ENCODE peak calls at places on chromosomes 2 and 18, in four cellular contexts. C is breast epithelium, O is K562, A is Peyer's patch. Y is an unnamed sample.

GRCh38 chr2:200862532-200863000 is 1.9 kb downstream of the CLK1 start:
- DNase-seq in O (no peak), C (no peak), A (no peak), Y (no peak)

GRCh38 chr2:187431911-187432310 is 16.1 kb downstream of the CALCRL start:
- DNase-seq in A (no peak), C (no peak), O (no peak), Y (no peak)

GRCh38 chr2:12073217-12073852 is 326.9 kb downstream of the LPIN1 start:
- DNase-seq in C (no peak), A (no peak), O (no peak), Y (no peak)

GRCh38 chr2:148552675-148553331 is 91.7 kb upstream of the EPC2 start:
- DNase-seq in A (no peak), O (no peak), C (no peak), Y (no peak)

GRCh38 chr2:233828546-233829192 is 25.7 kb downstream of the HJURP start:
- DNase-seq in C (no peak), O (no peak), A (peak), Y (peak)

GRCh38 chr2:20526666-20527065 is 79.8 kb downstream of the RHOB start:
- DNase-seq in A (no peak), O (no peak), C (no peak), Y (no peak)

GRCh38 chr18:22563098-22563707 is 145.5 kb upstream of the CTAGE1 start:
- DNase-seq in O (peak), C (no peak), A (peak), Y (no peak)

GRCh38 chr2:157849591-157849990 is 26.5 kb downstream of the ACVR1 start:
- DNase-seq in A (no peak), O (no peak), C (no peak), Y (no peak)

GRCh38 chr2:85089464-85090072 is 43.6 kb upstream of the TCF7L1 start:
- DNase-seq in O (no peak), A (no peak), C (no peak), Y (no peak)

GRCh38 chr18:10864722-10865121 is 284.6 kb downstream of the PIEZO2 start:
- DNase-seq in C (no peak), O (no peak), A (no peak), Y (no peak)

GRCh38 chr2:102027703-102028059 is 35.9 kb downstream of the IL1R2 start:
- DNase-seq in O (no peak), C (no peak), A (no peak), Y (no peak)

GRCh38 chr2:33620-34019 is 12.7 kb downstream of the FAM110C start:
- DNase-seq in C (no peak), O (no peak), A (peak), Y (no peak)

GRCh38 chr18:5527603-5528002 is 16.2 kb downstream of the EPB41L3 start:
- DNase-seq in C (no peak), O (no peak), A (no peak), Y (no peak)

GRCh38 chr2:28435796-28436425 is 43.3 kb downstream of the FOSL2 start:
- DNase-seq in O (no peak), A (no peak), C (no peak), Y (peak)

GRCh38 chr2:96800762-96801463 is 15.2 kb upstream of the CNNM3 start:
- DNase-seq in A (peak), O (peak), C (peak), Y (peak)

GRCh38 chr2:218853766-218854165 is 5.8 kb upstream of the WNT6 start:
- DNase-seq in C (no peak), O (peak), A (no peak), Y (peak)

GRCh38 chr18:32920796-32921787 is 148.3 kb upstream of the KLHL14 start:
- DNase-seq in C (no peak), A (no peak), O (no peak), Y (no peak)

GRCh38 chr2:133887676-133888040 is 319.4 kb upstream of the NCKAP5 start:
- DNase-seq in A (no peak), C (no peak), O (no peak), Y (no peak)

GRCh38 chr2:133894429-133894828 is 326.2 kb upstream of the NCKAP5 start:
- DNase-seq in A (no peak), C (no peak), O (no peak), Y (no peak)

GRCh38 chr2:133888816-133889215 is 320.6 kb upstream of the NCKAP5 start:
- DNase-seq in C (no peak), A (no peak), O (no peak), Y (no peak)

GRCh38 chr2:133888107-133888506 is 319.8 kb upstream of the NCKAP5 start:
- DNase-seq in A (no peak), C (no peak), O (no peak), Y (no peak)

GRCh38 chr2:133892352-133892913 is 324.2 kb upstream of the NCKAP5 start:
- DNase-seq in O (no peak), C (no peak), A (no peak), Y (no peak)
- TF ChIP-seq POLR2A in O (no peak), C (no peak), A (no peak), Y (no peak)

DNA sequence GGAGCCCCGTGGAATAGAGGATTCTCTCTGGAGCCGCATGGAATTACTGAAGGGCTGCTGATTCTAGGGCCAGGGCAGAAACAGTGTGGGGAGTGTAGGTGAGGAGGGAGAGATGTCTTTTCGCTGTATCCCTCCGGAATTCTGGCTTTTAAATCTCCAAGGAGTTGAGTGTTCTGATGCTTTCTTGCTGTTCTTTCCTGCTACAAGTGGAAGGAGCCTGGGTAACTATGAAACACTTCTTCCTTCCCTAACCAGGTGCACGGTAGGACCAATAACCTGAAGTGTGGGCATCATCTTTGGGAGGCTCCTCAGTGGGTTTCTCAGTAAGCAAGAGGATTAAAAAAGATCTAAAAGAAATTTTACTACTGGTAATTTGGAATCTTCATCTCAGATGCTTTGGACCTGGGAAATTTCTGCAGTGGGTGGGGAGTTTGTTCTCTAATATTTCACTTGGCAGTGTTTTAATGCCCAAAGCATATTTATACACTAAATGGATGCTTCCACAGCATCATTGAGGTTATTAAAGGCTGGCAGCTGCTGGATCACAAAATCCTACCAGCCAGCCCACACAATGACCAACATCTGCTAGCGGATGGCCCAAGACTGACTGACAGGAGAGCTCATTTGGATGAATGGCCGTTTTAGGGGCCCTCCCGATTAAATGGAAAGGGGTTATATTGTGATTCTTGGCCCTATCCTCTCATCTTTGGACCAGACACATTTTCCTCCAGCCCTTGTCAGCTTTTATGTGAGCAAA is 2.1 kb downstream of the EML6 start:
- DNase-seq in C (no peak), A (no peak), O (no peak), Y (no peak)
- H3K4me3 ChIP-seq in C (peak), A (peak), O (no peak), Y (peak)

GRCh38 chr2:223051580-223052375 is at the start of gene KCNE4:
- DNase-seq in A (no peak), C (no peak), O (no peak), Y (no peak)
- TF ChIP-seq POLR2A in A (no peak), C (peak), O (no peak), Y (no peak)

DNA sequence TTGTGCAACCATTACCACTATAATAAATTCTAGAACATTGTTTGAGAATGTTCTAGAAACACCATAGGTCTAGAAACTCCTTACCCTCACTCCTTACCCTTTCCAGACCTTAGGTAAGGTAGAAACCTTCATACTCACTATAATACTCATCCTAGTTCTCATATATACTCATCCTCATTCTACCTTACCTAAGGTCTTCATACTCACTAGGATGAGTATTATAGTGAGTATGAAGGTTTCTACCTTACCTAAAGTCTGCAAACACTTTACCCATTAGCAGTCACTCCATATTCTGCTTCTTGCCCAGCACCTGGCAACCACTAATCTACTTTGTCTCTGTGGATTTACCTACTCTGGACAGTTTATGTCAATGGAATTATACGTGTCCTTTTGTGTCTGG is 75.0 kb downstream of the TMEM185B start:
- DNase-seq in A (no peak), C (no peak), O (no peak), Y (no peak)
- H3K4me3 ChIP-seq in A (no peak), C (no peak), O (no peak), Y (no peak)

DNA sequence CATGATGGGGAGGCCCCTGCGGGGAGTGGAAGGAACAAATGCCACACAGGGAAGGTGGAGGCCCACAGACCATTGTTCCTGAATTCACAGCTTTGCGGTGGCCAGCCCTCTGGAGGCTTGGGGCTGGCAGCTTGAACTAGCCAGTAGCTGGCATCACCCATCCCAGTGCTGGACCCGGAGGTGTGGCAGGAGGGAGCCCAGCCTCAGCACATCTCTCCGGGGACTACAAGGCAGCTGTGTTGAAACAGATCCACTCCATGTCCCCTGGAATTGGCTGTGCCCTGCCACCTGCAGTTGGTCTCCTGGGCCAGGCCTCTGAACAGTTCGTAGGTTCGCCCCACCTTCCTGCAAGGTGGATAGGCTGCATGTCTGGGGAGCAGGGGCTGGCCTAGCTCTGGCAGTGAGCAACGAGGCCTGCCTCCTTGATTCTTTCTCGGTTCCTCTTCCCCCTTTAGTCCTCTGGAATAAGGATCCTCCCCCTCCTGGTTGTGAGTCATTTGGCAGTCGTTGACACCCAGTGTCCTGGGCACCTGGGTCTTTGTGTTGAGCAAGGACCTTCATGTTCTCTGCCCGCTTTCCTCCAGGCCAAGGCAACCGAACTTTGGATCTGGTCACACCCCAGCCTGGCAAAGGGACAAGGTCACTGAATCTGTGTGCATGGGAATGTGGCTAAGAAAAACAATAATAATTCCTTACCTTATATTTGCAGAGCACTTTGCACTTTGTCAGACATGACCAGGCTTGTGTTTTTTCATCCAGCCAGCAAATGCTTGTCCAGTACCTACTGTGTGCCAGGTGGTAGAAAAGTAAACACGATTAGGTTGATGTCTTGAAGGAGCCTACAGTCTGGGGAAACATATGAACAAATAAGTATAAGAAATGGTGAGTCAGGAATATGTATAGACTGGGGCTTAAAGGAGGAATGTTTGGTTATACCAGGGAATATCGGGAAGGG is 55.0 kb upstream of the MCFD2 start:
- DNase-seq in O (no peak), A (peak), C (no peak), Y (peak)
- TF ChIP-seq POLR2A in O (no peak), A (peak), C (no peak), Y (no peak)

DNA sequence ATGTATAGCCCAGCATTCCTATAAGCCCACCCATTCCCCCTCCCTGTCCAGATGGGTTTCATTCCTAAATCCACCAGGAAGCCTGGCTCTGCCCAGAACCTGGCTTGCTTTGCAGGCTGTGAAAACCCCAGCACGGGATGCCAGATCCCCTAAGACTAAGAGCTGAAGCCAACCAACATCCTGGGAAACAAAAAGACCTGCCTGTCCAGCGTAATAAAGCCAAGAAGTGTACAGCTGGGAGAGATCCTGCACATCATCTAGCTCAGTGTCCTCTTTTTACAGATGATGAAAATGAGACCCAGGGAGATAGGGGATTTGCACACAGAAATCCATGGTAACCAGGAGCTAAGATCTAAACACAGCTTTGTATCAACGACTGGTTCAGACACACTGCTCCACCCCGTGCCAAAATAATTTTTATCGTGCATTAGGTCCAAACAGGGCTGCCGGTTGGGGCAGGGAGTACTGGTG is 3.0 kb downstream of the RND3 start:
- DNase-seq in A (no peak), C (no peak), O (no peak), Y (no peak)
- H3K4me3 ChIP-seq in A (peak), C (peak), O (no peak), Y (peak)

DNA sequence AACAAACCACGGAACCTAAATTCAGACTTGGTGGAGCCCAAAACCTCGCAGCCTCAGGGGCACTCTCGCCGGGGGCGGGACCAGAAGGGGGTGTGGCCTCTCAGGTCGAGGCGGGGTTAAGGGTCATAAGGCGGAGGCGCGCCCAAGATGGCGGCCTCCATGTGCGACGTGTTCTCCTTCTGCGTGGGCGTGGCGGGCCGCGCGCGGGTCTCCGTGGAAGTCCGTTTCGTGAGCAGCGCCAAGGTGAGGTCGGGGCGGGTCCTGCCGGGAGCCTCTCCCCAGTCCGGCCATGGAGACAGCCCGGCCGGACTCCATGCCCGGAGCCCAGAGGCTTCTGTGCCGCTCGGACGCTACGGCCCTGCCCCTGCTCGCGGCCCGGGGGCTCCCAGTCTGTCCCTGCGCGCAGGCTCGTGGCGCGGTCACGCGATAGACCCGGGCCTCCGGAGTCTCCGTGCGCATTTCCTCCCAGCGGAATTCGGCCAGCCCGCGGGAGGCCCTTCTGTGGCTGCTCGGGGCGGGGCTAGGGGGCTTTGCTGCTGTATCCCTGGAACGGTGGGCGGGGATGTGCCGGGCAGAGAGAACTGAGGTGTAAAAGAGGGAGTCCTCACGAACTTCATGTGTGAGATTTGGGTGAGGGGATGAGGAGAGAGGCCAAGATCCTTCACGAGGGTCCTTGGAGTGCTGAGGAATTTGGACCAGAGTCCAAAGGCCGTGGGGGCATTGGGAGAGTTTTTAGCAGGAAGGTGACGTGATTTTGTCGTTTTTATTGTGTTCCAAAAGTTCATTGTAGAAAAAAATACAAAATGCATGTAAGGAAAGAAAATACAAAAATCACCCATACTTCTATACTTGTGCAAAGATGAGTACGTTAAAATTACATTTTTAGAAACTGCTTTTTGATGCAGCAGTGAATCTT is at the start of gene SMYD5:
- DNase-seq in C (peak), O (peak), A (peak), Y (peak)
- TF ChIP-seq POLR2A in C (no peak), O (peak), A (peak), Y (no peak)

GRCh38 chr2:174614261-174614660 is 16.7 kb upstream of the WIPF1 start:
- DNase-seq in C (no peak), A (no peak), O (no peak), Y (no peak)

GRCh38 chr2:174617120-174617519 is 19.5 kb upstream of the WIPF1 start:
- DNase-seq in O (no peak), C (no peak), A (no peak), Y (no peak)

GRCh38 chr2:174617713-174618112 is 20.1 kb upstream of the WIPF1 start:
- DNase-seq in O (no peak), C (no peak), A (no peak), Y (no peak)

GRCh38 chr2:174618179-174618578 is 20.6 kb upstream of the WIPF1 start:
- DNase-seq in A (no peak), O (no peak), C (no peak), Y (peak)

GRCh38 chr2:174615951-174616436 is 18.4 kb upstream of the WIPF1 start:
- DNase-seq in O (no peak), C (no peak), A (no peak), Y (no peak)
- H3K4me3 ChIP-seq in O (no peak), C (no peak), A (no peak), Y (no peak)